ENCODE peak calls at places on chromosomes 2 and 18, in six cellular contexts. B, H, E, J, O and S are unnamed samples.

GRCh38 chr2:28567076-28567471 is 71.2 kb downstream of the PLB1 start:
- DNase-seq in B (no peak), H (no peak), E (no peak), J (no peak), O (no peak), S (no peak)

GRCh38 chr18:46641917-46642316 is 15.1 kb downstream of the LOXHD1 start:
- DNase-seq in B (no peak), H (no peak), E (no peak), J (no peak), O (no peak), S (no peak)

GRCh38 chr18:79585395-79586370 is 93.9 kb upstream of the CTDP1 start:
- DNase-seq in B (no peak), H (no peak), E (no peak), J (no peak), O (no peak), S (no peak)

GRCh38 chr2:1912771-1913170 is 168.5 kb upstream of the PXDN start:
- DNase-seq in B (no peak), H (no peak), E (no peak), J (no peak), O (no peak), S (no peak)

GRCh38 chr2:144015655-144016245 is 504.2 kb downstream of the ZEB2 start:
- DNase-seq in B (no peak), H (no peak), E (no peak), J (no peak), O (peak; percentile 13), S (no peak)

GRCh38 chr2:127174176-127174575 is 45.9 kb downstream of the CYP27C1 start:
- DNase-seq in B (no peak), H (no peak), E (no peak), J (peak; percentile 56), O (peak; percentile 59), S (peak; percentile 64)

GRCh38 chr18:44693030-44693784 is 12.5 kb downstream of the SETBP1 start:
- DNase-seq in B (no peak), H (no peak), E (no peak), J (no peak), O (no peak), S (no peak)

GRCh38 chr2:147531299-147531698 is 313.5 kb upstream of the ACVR2A start:
- DNase-seq in B (no peak), H (no peak), E (no peak), J (no peak), O (no peak), S (no peak)

GRCh38 chr2:1736997-1737480 is 7.3 kb downstream of the PXDN start:
- DNase-seq in B (no peak), H (no peak), E (no peak), J (no peak), O (no peak), S (no peak)

GRCh38 chr2:33267745-33268144 is 208.7 kb upstream of the RASGRP3 start:
- DNase-seq in B (no peak), H (no peak), E (no peak), J (no peak), O (no peak), S (no peak)

GRCh38 chr2:146523218-146523617 is 1321.6 kb upstream of the ACVR2A start:
- DNase-seq in B (no peak), H (no peak), E (no peak), J (no peak), O (no peak), S (no peak)

GRCh38 chr2:9249036-9249800 is 42.6 kb downstream of the ASAP2 start:
- DNase-seq in B (no peak), H (no peak), E (no peak), J (no peak), O (peak; percentile 64), S (no peak)

GRCh38 chr2:16862474-16862873 is 196.8 kb upstream of the CYRIA start:
- DNase-seq in B (no peak), H (no peak), E (no peak), J (no peak), O (no peak), S (no peak)

GRCh38 chr2:239882335-239882734 is 142.8 kb downstream of the NDUFA10 start:
- DNase-seq in B (peak; percentile 12), H (peak; percentile 71), E (peak; percentile 66), J (peak; percentile 52), O (peak; percentile 46), S (peak; percentile 49)

GRCh38 chr2:56012216-56012615 is 88.6 kb upstream of the EFEMP1 start:
- DNase-seq in B (peak; percentile 49), H (no peak), E (no peak), J (no peak), O (no peak), S (no peak)

GRCh38 chr18:49669403-49669802 is 107.5 kb downstream of the LIPG start:
- DNase-seq in B (no peak), H (no peak), E (no peak), J (no peak), O (no peak), S (no peak)

GRCh38 chr2:70094978-70095832 is 7.9 kb downstream of the PCBP1 start:
- DNase-seq in B (no peak), H (peak; percentile 40), E (no peak), J (no peak), O (no peak), S (no peak)

GRCh38 chr2:58131191-58132011 is 84.8 kb downstream of the VRK2 start:
- DNase-seq in B (no peak), H (no peak), E (no peak), J (peak; percentile 7), O (no peak), S (no peak)

GRCh38 chr18:22346968-22347611 is 70.6 kb downstream of the CTAGE1 start:
- DNase-seq in B (no peak), H (no peak), E (peak; percentile 75), J (peak; percentile 79), O (no peak), S (peak; percentile 44)